ENCODE peak calls at places on chromosome 16, in seven cellular contexts. One of them, this sample, is unnamed.
A peak's percentile ranks its signal among the peaks of the same experiment; 100 is the strongest.

GRCh38 chr16:19809121-19809635 is 75.5 kb downstream of the GPRC5B start:
- DNase-seq in T-helper 2 cell: no peak
- DNase-seq in PC-9: peak; percentile 49
- DNase-seq in mucosa of descending colon: peak; percentile 14
- DNase-seq in stromal cell of bone marrow: no peak
- DNase-seq in GM12891: no peak
- DNase-seq in pons: peak; percentile 25
- DNase-seq in this sample: no peak

GRCh38 chr16:50304467-50305440 is 38.4 kb downstream of the ADCY7 start:
- DNase-seq in pons: no peak
- DNase-seq in mucosa of descending colon: no peak
- DNase-seq in T-helper 2 cell: no peak
- DNase-seq in stromal cell of bone marrow: no peak
- DNase-seq in PC-9: no peak
- DNase-seq in GM12891: no peak
- DNase-seq in this sample: peak; percentile 42

GRCh38 chr16:79856581-79856980 is 256.0 kb upstream of the MAF start:
- DNase-seq in mucosa of descending colon: no peak
- DNase-seq in pons: no peak
- DNase-seq in stromal cell of bone marrow: no peak
- DNase-seq in T-helper 2 cell: no peak
- DNase-seq in PC-9: no peak
- DNase-seq in GM12891: no peak
- DNase-seq in this sample: no peak

GRCh38 chr16:77744136-77744535 is 21.8 kb downstream of the NUDT7 start:
- DNase-seq in mucosa of descending colon: no peak
- DNase-seq in T-helper 2 cell: no peak
- DNase-seq in pons: no peak
- DNase-seq in PC-9: no peak
- DNase-seq in stromal cell of bone marrow: no peak
- DNase-seq in GM12891: no peak
- DNase-seq in this sample: no peak

GRCh38 chr16:77057161-77057736 is 133.7 kb upstream of the MON1B start:
- DNase-seq in GM12891: no peak
- DNase-seq in T-helper 2 cell: no peak
- DNase-seq in PC-9: no peak
- DNase-seq in mucosa of descending colon: no peak
- DNase-seq in stromal cell of bone marrow: no peak
- DNase-seq in pons: no peak
- DNase-seq in this sample: no peak

GRCh38 chr16:84839054-84839453 is 19.3 kb downstream of the CRISPLD2 start:
- DNase-seq in pons: no peak
- DNase-seq in PC-9: no peak
- DNase-seq in GM12891: no peak
- DNase-seq in stromal cell of bone marrow: peak; percentile 40
- DNase-seq in mucosa of descending colon: no peak
- DNase-seq in T-helper 2 cell: no peak
- DNase-seq in this sample: no peak

GRCh38 chr16:2966803-2967184 is 2.4 kb upstream of the PAQR4 start:
- DNase-seq in GM12891: no peak
- DNase-seq in mucosa of descending colon: peak; percentile 48
- DNase-seq in stromal cell of bone marrow: no peak
- DNase-seq in pons: no peak
- DNase-seq in PC-9: no peak
- DNase-seq in T-helper 2 cell: no peak
- DNase-seq in this sample: peak; percentile 70

GRCh38 chr16:79972053-79972704 is 371.6 kb upstream of the MAF start:
- DNase-seq in PC-9: no peak
- DNase-seq in pons: no peak
- DNase-seq in GM12891: no peak
- DNase-seq in stromal cell of bone marrow: no peak
- DNase-seq in mucosa of descending colon: no peak
- DNase-seq in T-helper 2 cell: no peak
- DNase-seq in this sample: no peak

GRCh38 chr16:79519448-79519847 is 81.1 kb downstream of the MAF start:
- DNase-seq in T-helper 2 cell: no peak
- DNase-seq in mucosa of descending colon: no peak
- DNase-seq in stromal cell of bone marrow: no peak
- DNase-seq in GM12891: no peak
- DNase-seq in pons: no peak
- DNase-seq in PC-9: no peak
- DNase-seq in this sample: peak; percentile 76